ENCODE peak calls at places on chromosomes 5 and 9, in five cellular contexts. Y is upper lobe of left lung, X is left ventricle myocardium inferior, S is neuronal stem cell, N is colonic mucosa. R is an unnamed sample.

GRCh38 chr9:136666364-136667216 is 3.9 kb downstream of the EGFL7 start:
- DNase-seq in N (no peak), X (no peak), S (no peak), Y (no peak), R (no peak)

GRCh38 chr5:123093279-123094226 is 4.5 kb downstream of the PRDM6 start:
- DNase-seq in S (no peak), Y (no peak), N (no peak), X (no peak), R (no peak)

GRCh38 chr5:6704361-6704851 is 8.8 kb upstream of the TENT4A start:
- DNase-seq in X (peak), Y (peak), N (peak), S (no peak), R (no peak)

GRCh38 chr9:37471942-37472679 is 6.9 kb upstream of the ZBTB5 start:
- DNase-seq in N (peak), S (peak), Y (no peak), X (no peak), R (no peak)

GRCh38 chr9:2313512-2313911 is 298.4 kb downstream of the SMARCA2 start:
- DNase-seq in Y (no peak), X (no peak), S (no peak), N (no peak), R (no peak)

GRCh38 chr9:88258012-88258411 is 119.7 kb upstream of the SPATA31C2 start:
- DNase-seq in Y (peak), X (peak), N (no peak), S (no peak), R (no peak)

GRCh38 chr9:36930941-36931340 is 103.1 kb downstream of the PAX5 start:
- DNase-seq in Y (peak), S (no peak), N (no peak), X (no peak), R (no peak)

GRCh38 chr5:106875591-106876297 is 795.0 kb downstream of the EFNA5 start:
- DNase-seq in X (no peak), S (no peak), N (no peak), Y (no peak), R (no peak)

GRCh38 chr5:78518365-78519197 is 130.0 kb downstream of the LHFPL2 start:
- DNase-seq in Y (peak), N (no peak), S (no peak), X (peak), R (no peak)

GRCh38 chr9:114163517-114163924 is 8.2 kb downstream of the COL27A1 start:
- DNase-seq in X (peak), S (no peak), N (no peak), Y (peak), R (no peak)

GRCh38 chr9:114266969-114267368 is 55.9 kb upstream of the ORM1 start:
- DNase-seq in S (no peak), N (no peak), Y (no peak), X (no peak), R (no peak)

GRCh38 chr9:35398651-35399335 is 91.1 kb upstream of the RUSC2 start:
- DNase-seq in N (no peak), X (no peak), Y (no peak), S (no peak), R (no peak)

GRCh38 chr9:17191095-17191494 is 56.3 kb downstream of the CNTLN start:
- DNase-seq in S (no peak), N (no peak), Y (no peak), X (no peak), R (no peak)

GRCh38 chr9:118595719-118596305 is 773.4 kb downstream of the BRINP1 start:
- DNase-seq in X (no peak), Y (peak), N (no peak), S (peak), R (no peak)

GRCh38 chr9:570187-570586 is 271.3 kb upstream of the DMRT1 start:
- DNase-seq in N (no peak), X (no peak), S (no peak), Y (no peak), R (no peak)

GRCh38 chr9:112245126-112245525 is 70.0 kb upstream of the SUSD1 start:
- DNase-seq in Y (no peak), S (no peak), X (no peak), N (no peak), R (no peak)

GRCh38 chr5:131647078-131647769 is 12.2 kb upstream of the RAPGEF6 start:
- DNase-seq in N (no peak), Y (no peak), X (no peak), S (no peak), R (no peak)
- H3K27ac ChIP-seq in N (no peak), Y (no peak), X (no peak), S (no peak), R (no peak)

GRCh38 chr9:130845901-130846381 is 10.9 kb downstream of the ABL1 start:
- DNase-seq in Y (no peak), S (no peak), N (no peak), X (no peak), R (no peak)

GRCh38 chr9:130845254-130845653 is 10.2 kb downstream of the ABL1 start:
- DNase-seq in N (no peak), Y (no peak), S (no peak), X (no peak), R (no peak)

GRCh38 chr9:130849356-130849755 is 14.3 kb downstream of the ABL1 start:
- DNase-seq in N (no peak), X (no peak), S (no peak), Y (no peak), R (no peak)

GRCh38 chr9:130847306-130848217 is 12.5 kb downstream of the ABL1 start:
- DNase-seq in Y (peak), S (no peak), N (peak), X (peak), R (no peak)

GRCh38 chr9:130846487-130847305 is 11.6 kb downstream of the ABL1 start:
- DNase-seq in S (no peak), Y (no peak), N (no peak), X (peak), R (no peak)
- H3K27ac ChIP-seq in S (no peak), Y (peak), N (peak), X (peak), R (peak)

GRCh38 chr5:52922384-52922783 is 66.8 kb upstream of the ITGA2 start:
- DNase-seq in S (no peak), N (no peak), X (no peak), Y (peak), R (no peak)
- H3K27ac ChIP-seq in S (no peak), N (no peak), X (no peak), Y (no peak), R (peak)

GRCh38 chr5:56169281-56169680 is 63.8 kb downstream of the ANKRD55 start:
- DNase-seq in X (no peak), N (no peak), S (no peak), Y (no peak), R (no peak)
- H3K27ac ChIP-seq in X (peak), N (no peak), S (no peak), Y (no peak), R (no peak)

DNA sequence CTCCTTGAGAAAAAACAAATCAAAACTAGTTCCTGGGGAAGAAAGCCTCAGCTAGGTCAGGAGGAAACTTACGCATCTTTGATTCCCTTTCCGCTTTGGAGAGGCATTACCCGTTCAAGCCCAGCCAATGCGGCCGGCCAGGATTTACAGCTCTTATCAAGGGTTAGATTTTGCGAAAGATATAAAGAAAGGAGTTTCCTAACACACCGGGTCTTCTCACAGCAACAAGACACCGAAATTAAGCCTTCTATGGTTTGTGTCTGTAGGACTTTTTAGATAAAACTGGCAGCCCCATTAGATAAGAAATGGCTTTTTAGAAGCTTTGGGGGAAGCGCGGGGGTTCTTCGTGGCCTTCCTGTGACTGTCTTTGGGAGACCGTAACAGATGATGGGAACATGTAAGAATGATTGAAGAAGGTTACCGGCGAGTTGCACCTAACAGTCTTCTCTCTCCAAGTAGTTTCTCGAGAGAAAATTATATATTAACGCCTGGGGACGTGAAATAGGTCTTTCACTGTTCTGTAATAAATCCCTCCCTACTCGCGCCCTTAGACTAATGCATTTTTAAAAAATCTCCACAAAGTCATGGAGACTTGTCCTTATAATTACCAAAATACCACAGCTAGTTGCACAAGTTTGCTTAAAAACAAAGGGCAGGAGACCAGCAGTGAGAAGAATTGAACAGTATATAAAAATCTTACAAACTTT is 1.3 kb upstream of the ISL1 start:
- DNase-seq in Y (no peak), N (no peak), X (no peak), S (peak), R (no peak)
- H3K27ac ChIP-seq in Y (no peak), N (peak), X (no peak), S (no peak), R (no peak)